ENCODE peak calls at places on chromosomes 12 and 14, in seven cellular contexts. D is stimulated activated CD8-positive, alpha-beta memory T cell treated with anti-CD3 and anti-CD28 coated beads, Interleukin-7, amount 100 ng/mL, for 1 hour; L is heart right ventricle; E is glutamatergic neuron; Z is Right ventricle myocardium superior; A is dermis blood vessel endothelial cell; M is midbrain. J is an unnamed sample.

GRCh38 chr12:25119020-25119419 is 75.9 kb downstream of the DNAI7 start:
- DNase-seq in L (no peak), Z (no peak), D (no peak), M (no peak), E (no peak), A (peak; percentile 14), J (no peak)

GRCh38 chr14:81400852-81401251 is 728 bp upstream of the STON2 start:
- DNase-seq in D (no peak), L (peak; percentile 19), Z (peak; percentile 68), M (no peak), A (no peak), E (no peak), J (peak; percentile 21)

GRCh38 chr14:55123101-55123500 is 6.0 kb upstream of the LGALS3 start:
- DNase-seq in D (no peak), E (no peak), L (no peak), Z (no peak), M (no peak), A (peak; percentile 69), J (no peak)

GRCh38 chr14:24639905-24640304 is 5.9 kb upstream of the GZMB start:
- DNase-seq in Z (no peak), E (no peak), D (no peak), M (no peak), L (no peak), A (no peak), J (no peak)

GRCh38 chr12:129520736-129521135 is 383.1 kb downstream of the TMEM132D start:
- DNase-seq in Z (no peak), D (no peak), E (no peak), L (no peak), A (no peak), M (no peak), J (no peak)

GRCh38 chr14:56992332-56992820 is 182.1 kb upstream of the OTX2 start:
- DNase-seq in Z (no peak), E (no peak), L (no peak), A (no peak), D (no peak), M (no peak), J (no peak)

GRCh38 chr12:31001581-31002360 is 71.9 kb upstream of the DDX11 start:
- DNase-seq in A (no peak), M (no peak), Z (peak; percentile 30), E (peak; percentile 3), D (no peak), L (no peak), J (no peak)

GRCh38 chr14:72942934-72943333 is 16.7 kb downstream of the DCAF4 start:
- DNase-seq in D (no peak), M (no peak), Z (no peak), E (no peak), A (no peak), L (no peak), J (no peak)

GRCh38 chr14:53953828-53954550 is 2.6 kb downstream of the BMP4 start:
- DNase-seq in D (no peak), Z (peak; percentile 64), L (peak; percentile 41), A (peak; percentile 68), M (peak; percentile 2), E (peak; percentile 53), J (peak; percentile 66)

GRCh38 chr12:124904306-124905098 is 9.9 kb downstream of the UBC start:
- DNase-seq in L (peak; percentile 86), M (peak; percentile 79), A (peak; percentile 88), E (peak; percentile 56), D (no peak), Z (peak; percentile 90), J (peak; percentile 57)

GRCh38 chr14:96588410-96589249 is 86.4 kb downstream of the PAPOLA start:
- DNase-seq in Z (no peak), M (no peak), D (no peak), L (no peak), E (no peak), A (peak; percentile 18), J (no peak)

GRCh38 chr12:62320054-62320453 is 59.9 kb downstream of the USP15 start:
- DNase-seq in E (no peak), L (no peak), M (no peak), D (no peak), A (no peak), Z (no peak), J (no peak)

GRCh38 chr14:66139432-66139831 is 346.7 kb upstream of the CCDC196 start:
- DNase-seq in D (no peak), Z (no peak), E (no peak), L (peak; percentile 14), M (no peak), A (no peak), J (peak; percentile 35)

GRCh38 chr14:49598182-49598478 is 610 bp upstream of the LRR1 start:
- DNase-seq in A (no peak), Z (no peak), L (no peak), M (no peak), E (peak; percentile 28), D (no peak), J (no peak)

GRCh38 chr12:110543252-110543959 is 39.7 kb downstream of the PPTC7 start:
- DNase-seq in M (peak; percentile 53), E (no peak), L (peak; percentile 86), Z (peak; percentile 90), A (peak; percentile 81), D (no peak), J (peak; percentile 84)

GRCh38 chr14:90140956-90141316 is 79.1 kb downstream of the KCNK13 start:
- DNase-seq in D (no peak), M (no peak), A (peak; percentile 74), E (no peak), L (no peak), Z (no peak), J (no peak)

GRCh38 chr14:72758993-72759392 is 134.9 kb downstream of the DPF3 start:
- DNase-seq in D (no peak), M (no peak), E (no peak), L (no peak), A (no peak), Z (no peak), J (no peak)

GRCh38 chr12:89840162-89840922 is 131.7 kb upstream of the ATP2B1 start:
- DNase-seq in Z (no peak), D (no peak), A (no peak), L (no peak), E (no peak), M (no peak), J (no peak)

GRCh38 chr12:111434049-111434448 is 28.3 kb downstream of the SH2B3 start:
- DNase-seq in L (no peak), M (no peak), E (no peak), D (no peak), A (no peak), Z (peak; percentile 20), J (no peak)

GRCh38 chr12:21276826-21277225 is 57.9 kb downstream of the SLCO1A2 start:
- DNase-seq in D (no peak), Z (peak; percentile 31), A (peak; percentile 48), E (no peak), M (no peak), L (no peak), J (no peak)